ENCODE peak calls at places on chromosomes 16 and 17, in seven cellular contexts. One of them, this sample, is unnamed.

GRCh38 chr16:50450957-50451356 is 82.2 kb upstream of the BRD7 start:
- DNase-seq in M059J: no peak
- DNase-seq in C1 segment of cervical spinal cord: no peak
- DNase-seq in stimulated activated CD8-positive, alpha-beta memory T cell treated with anti-CD3 and anti-CD28 coated beads, Interleukin-12 subunit alpha, Interleukin-12 subunit beta, amount 100 ng/mL, for 4 hours: no peak
- DNase-seq in body of pancreas: no peak
- DNase-seq in activated CD4-positive, alpha-beta T cell treated with anti-CD3 and anti-CD28 coated beads for 48 hours: no peak
- DNase-seq in Peyer's patch: no peak
- DNase-seq in this sample: no peak

GRCh38 chr16:79751785-79752184 is 151.2 kb upstream of the MAF start:
- DNase-seq in M059J: no peak
- DNase-seq in C1 segment of cervical spinal cord: no peak
- DNase-seq in stimulated activated CD8-positive, alpha-beta memory T cell treated with anti-CD3 and anti-CD28 coated beads, Interleukin-12 subunit alpha, Interleukin-12 subunit beta, amount 100 ng/mL, for 4 hours: no peak
- DNase-seq in body of pancreas: peak; percentile 15
- DNase-seq in activated CD4-positive, alpha-beta T cell treated with anti-CD3 and anti-CD28 coated beads for 48 hours: no peak
- DNase-seq in Peyer's patch: no peak
- DNase-seq in this sample: peak; percentile 52

GRCh38 chr17:31251618-31252328 is 45.3 kb downstream of the OMG start:
- DNase-seq in M059J: no peak
- DNase-seq in C1 segment of cervical spinal cord: no peak
- DNase-seq in stimulated activated CD8-positive, alpha-beta memory T cell treated with anti-CD3 and anti-CD28 coated beads, Interleukin-12 subunit alpha, Interleukin-12 subunit beta, amount 100 ng/mL, for 4 hours: no peak
- DNase-seq in body of pancreas: no peak
- DNase-seq in activated CD4-positive, alpha-beta T cell treated with anti-CD3 and anti-CD28 coated beads for 48 hours: no peak
- DNase-seq in Peyer's patch: no peak
- DNase-seq in this sample: no peak

GRCh38 chr16:5036228-5037156 is 2.8 kb upstream of the NAGPA start:
- DNase-seq in M059J: no peak
- DNase-seq in C1 segment of cervical spinal cord: no peak
- DNase-seq in stimulated activated CD8-positive, alpha-beta memory T cell treated with anti-CD3 and anti-CD28 coated beads, Interleukin-12 subunit alpha, Interleukin-12 subunit beta, amount 100 ng/mL, for 4 hours: no peak
- DNase-seq in body of pancreas: no peak
- DNase-seq in activated CD4-positive, alpha-beta T cell treated with anti-CD3 and anti-CD28 coated beads for 48 hours: no peak
- DNase-seq in Peyer's patch: no peak
- DNase-seq in this sample: no peak

GRCh38 chr16:88772871-88773811 is 11.9 kb downstream of the PIEZO1 start:
- DNase-seq in M059J: peak; percentile 75
- DNase-seq in C1 segment of cervical spinal cord: no peak
- DNase-seq in stimulated activated CD8-positive, alpha-beta memory T cell treated with anti-CD3 and anti-CD28 coated beads, Interleukin-12 subunit alpha, Interleukin-12 subunit beta, amount 100 ng/mL, for 4 hours: no peak
- DNase-seq in body of pancreas: peak; percentile 48
- DNase-seq in activated CD4-positive, alpha-beta T cell treated with anti-CD3 and anti-CD28 coated beads for 48 hours: no peak
- DNase-seq in Peyer's patch: no peak
- DNase-seq in this sample: no peak

GRCh38 chr17:70405492-70406220 is 236.3 kb downstream of the KCNJ2 start:
- DNase-seq in M059J: peak; percentile 95
- DNase-seq in C1 segment of cervical spinal cord: no peak
- DNase-seq in stimulated activated CD8-positive, alpha-beta memory T cell treated with anti-CD3 and anti-CD28 coated beads, Interleukin-12 subunit alpha, Interleukin-12 subunit beta, amount 100 ng/mL, for 4 hours: no peak
- DNase-seq in body of pancreas: no peak
- DNase-seq in activated CD4-positive, alpha-beta T cell treated with anti-CD3 and anti-CD28 coated beads for 48 hours: no peak
- DNase-seq in Peyer's patch: no peak
- DNase-seq in this sample: peak; percentile 53

GRCh38 chr17:28807925-28808641 is 34.5 kb downstream of the FAM222B start:
- DNase-seq in M059J: peak; percentile 95
- DNase-seq in C1 segment of cervical spinal cord: no peak
- DNase-seq in stimulated activated CD8-positive, alpha-beta memory T cell treated with anti-CD3 and anti-CD28 coated beads, Interleukin-12 subunit alpha, Interleukin-12 subunit beta, amount 100 ng/mL, for 4 hours: no peak
- DNase-seq in body of pancreas: no peak
- DNase-seq in activated CD4-positive, alpha-beta T cell treated with anti-CD3 and anti-CD28 coated beads for 48 hours: no peak
- DNase-seq in Peyer's patch: no peak
- DNase-seq in this sample: no peak

GRCh38 chr16:2535644-2536021 is 2.2 kb upstream of the PDPK1 start:
- DNase-seq in M059J: peak; percentile 38
- DNase-seq in C1 segment of cervical spinal cord: no peak
- DNase-seq in stimulated activated CD8-positive, alpha-beta memory T cell treated with anti-CD3 and anti-CD28 coated beads, Interleukin-12 subunit alpha, Interleukin-12 subunit beta, amount 100 ng/mL, for 4 hours: no peak
- DNase-seq in body of pancreas: no peak
- DNase-seq in activated CD4-positive, alpha-beta T cell treated with anti-CD3 and anti-CD28 coated beads for 48 hours: no peak
- DNase-seq in Peyer's patch: no peak
- DNase-seq in this sample: no peak

GRCh38 chr16:54287758-54288591 is 1.4 kb upstream of the IRX3 start:
- DNase-seq in M059J: no peak
- DNase-seq in C1 segment of cervical spinal cord: no peak
- DNase-seq in stimulated activated CD8-positive, alpha-beta memory T cell treated with anti-CD3 and anti-CD28 coated beads, Interleukin-12 subunit alpha, Interleukin-12 subunit beta, amount 100 ng/mL, for 4 hours: no peak
- DNase-seq in body of pancreas: no peak
- DNase-seq in activated CD4-positive, alpha-beta T cell treated with anti-CD3 and anti-CD28 coated beads for 48 hours: no peak
- DNase-seq in Peyer's patch: no peak
- DNase-seq in this sample: no peak

GRCh38 chr17:42720996-42721583 is 23.8 kb downstream of the EZH1 start:
- DNase-seq in M059J: peak; percentile 65
- DNase-seq in C1 segment of cervical spinal cord: no peak
- DNase-seq in stimulated activated CD8-positive, alpha-beta memory T cell treated with anti-CD3 and anti-CD28 coated beads, Interleukin-12 subunit alpha, Interleukin-12 subunit beta, amount 100 ng/mL, for 4 hours: no peak
- DNase-seq in body of pancreas: peak; percentile 19
- DNase-seq in activated CD4-positive, alpha-beta T cell treated with anti-CD3 and anti-CD28 coated beads for 48 hours: peak; percentile 19
- DNase-seq in Peyer's patch: no peak
- DNase-seq in this sample: peak; percentile 86

GRCh38 chr17:75406222-75406615 is 741 bp upstream of the GRB2 start:
- DNase-seq in M059J: peak; percentile 31
- DNase-seq in C1 segment of cervical spinal cord: no peak
- DNase-seq in stimulated activated CD8-positive, alpha-beta memory T cell treated with anti-CD3 and anti-CD28 coated beads, Interleukin-12 subunit alpha, Interleukin-12 subunit beta, amount 100 ng/mL, for 4 hours: no peak
- DNase-seq in body of pancreas: no peak
- DNase-seq in activated CD4-positive, alpha-beta T cell treated with anti-CD3 and anti-CD28 coated beads for 48 hours: no peak
- DNase-seq in Peyer's patch: no peak
- DNase-seq in this sample: no peak

GRCh38 chr17:81914103-81914850 is 3.1 kb upstream of the PCYT2 start:
- DNase-seq in M059J: no peak
- DNase-seq in C1 segment of cervical spinal cord: no peak
- DNase-seq in stimulated activated CD8-positive, alpha-beta memory T cell treated with anti-CD3 and anti-CD28 coated beads, Interleukin-12 subunit alpha, Interleukin-12 subunit beta, amount 100 ng/mL, for 4 hours: no peak
- DNase-seq in body of pancreas: no peak
- DNase-seq in activated CD4-positive, alpha-beta T cell treated with anti-CD3 and anti-CD28 coated beads for 48 hours: no peak
- DNase-seq in Peyer's patch: no peak
- DNase-seq in this sample: no peak

GRCh38 chr17:59757881-59758385 is 50.5 kb downstream of the VMP1 start:
- DNase-seq in M059J: no peak
- DNase-seq in C1 segment of cervical spinal cord: no peak
- DNase-seq in stimulated activated CD8-positive, alpha-beta memory T cell treated with anti-CD3 and anti-CD28 coated beads, Interleukin-12 subunit alpha, Interleukin-12 subunit beta, amount 100 ng/mL, for 4 hours: no peak
- DNase-seq in body of pancreas: no peak
- DNase-seq in activated CD4-positive, alpha-beta T cell treated with anti-CD3 and anti-CD28 coated beads for 48 hours: no peak
- DNase-seq in Peyer's patch: no peak
- DNase-seq in this sample: no peak

GRCh38 chr17:82545071-82545462 is 25.5 kb downstream of the FOXK2 start:
- DNase-seq in M059J: no peak
- DNase-seq in C1 segment of cervical spinal cord: no peak
- DNase-seq in stimulated activated CD8-positive, alpha-beta memory T cell treated with anti-CD3 and anti-CD28 coated beads, Interleukin-12 subunit alpha, Interleukin-12 subunit beta, amount 100 ng/mL, for 4 hours: no peak
- DNase-seq in body of pancreas: no peak
- DNase-seq in activated CD4-positive, alpha-beta T cell treated with anti-CD3 and anti-CD28 coated beads for 48 hours: no peak
- DNase-seq in Peyer's patch: no peak
- DNase-seq in this sample: no peak

GRCh38 chr17:4938670-4939553 is 934 bp downstream of the SLC25A11 start:
- DNase-seq in M059J: no peak
- DNase-seq in C1 segment of cervical spinal cord: no peak
- DNase-seq in stimulated activated CD8-positive, alpha-beta memory T cell treated with anti-CD3 and anti-CD28 coated beads, Interleukin-12 subunit alpha, Interleukin-12 subunit beta, amount 100 ng/mL, for 4 hours: no peak
- DNase-seq in body of pancreas: no peak
- DNase-seq in activated CD4-positive, alpha-beta T cell treated with anti-CD3 and anti-CD28 coated beads for 48 hours: no peak
- DNase-seq in Peyer's patch: no peak
- DNase-seq in this sample: no peak

GRCh38 chr16:65069766-65070165 is 52.1 kb downstream of the CDH11 start:
- DNase-seq in M059J: peak; percentile 52
- DNase-seq in C1 segment of cervical spinal cord: no peak
- DNase-seq in stimulated activated CD8-positive, alpha-beta memory T cell treated with anti-CD3 and anti-CD28 coated beads, Interleukin-12 subunit alpha, Interleukin-12 subunit beta, amount 100 ng/mL, for 4 hours: no peak
- DNase-seq in body of pancreas: no peak
- DNase-seq in activated CD4-positive, alpha-beta T cell treated with anti-CD3 and anti-CD28 coated beads for 48 hours: no peak
- DNase-seq in Peyer's patch: no peak
- DNase-seq in this sample: no peak

GRCh38 chr16:25735645-25736044 is 43.9 kb downstream of the HS3ST4 start:
- DNase-seq in M059J: no peak
- DNase-seq in C1 segment of cervical spinal cord: no peak
- DNase-seq in stimulated activated CD8-positive, alpha-beta memory T cell treated with anti-CD3 and anti-CD28 coated beads, Interleukin-12 subunit alpha, Interleukin-12 subunit beta, amount 100 ng/mL, for 4 hours: no peak
- DNase-seq in body of pancreas: no peak
- DNase-seq in activated CD4-positive, alpha-beta T cell treated with anti-CD3 and anti-CD28 coated beads for 48 hours: no peak
- DNase-seq in Peyer's patch: no peak
- DNase-seq in this sample: no peak

GRCh38 chr16:8916541-8917225 is 34.5 kb downstream of the LITAFD start:
- DNase-seq in M059J: no peak
- DNase-seq in C1 segment of cervical spinal cord: no peak
- DNase-seq in stimulated activated CD8-positive, alpha-beta memory T cell treated with anti-CD3 and anti-CD28 coated beads, Interleukin-12 subunit alpha, Interleukin-12 subunit beta, amount 100 ng/mL, for 4 hours: no peak
- DNase-seq in body of pancreas: no peak
- DNase-seq in activated CD4-positive, alpha-beta T cell treated with anti-CD3 and anti-CD28 coated beads for 48 hours: no peak
- DNase-seq in Peyer's patch: no peak
- DNase-seq in this sample: no peak

GRCh38 chr17:68540981-68541380 is 28.8 kb downstream of the PRKAR1A start:
- DNase-seq in M059J: no peak
- DNase-seq in C1 segment of cervical spinal cord: no peak
- DNase-seq in stimulated activated CD8-positive, alpha-beta memory T cell treated with anti-CD3 and anti-CD28 coated beads, Interleukin-12 subunit alpha, Interleukin-12 subunit beta, amount 100 ng/mL, for 4 hours: no peak
- DNase-seq in body of pancreas: no peak
- DNase-seq in activated CD4-positive, alpha-beta T cell treated with anti-CD3 and anti-CD28 coated beads for 48 hours: no peak
- DNase-seq in Peyer's patch: no peak
- DNase-seq in this sample: no peak

GRCh38 chr16:12749076-12749475 is 54.6 kb downstream of the CPPED1 start:
- DNase-seq in M059J: no peak
- DNase-seq in C1 segment of cervical spinal cord: no peak
- DNase-seq in stimulated activated CD8-positive, alpha-beta memory T cell treated with anti-CD3 and anti-CD28 coated beads, Interleukin-12 subunit alpha, Interleukin-12 subunit beta, amount 100 ng/mL, for 4 hours: no peak
- DNase-seq in body of pancreas: no peak
- DNase-seq in activated CD4-positive, alpha-beta T cell treated with anti-CD3 and anti-CD28 coated beads for 48 hours: no peak
- DNase-seq in Peyer's patch: no peak
- DNase-seq in this sample: no peak

GRCh38 chr17:3920940-3921852 is 4.9 kb upstream of the P2RX1 start:
- DNase-seq in M059J: no peak
- DNase-seq in C1 segment of cervical spinal cord: no peak
- DNase-seq in stimulated activated CD8-positive, alpha-beta memory T cell treated with anti-CD3 and anti-CD28 coated beads, Interleukin-12 subunit alpha, Interleukin-12 subunit beta, amount 100 ng/mL, for 4 hours: no peak
- DNase-seq in body of pancreas: no peak
- DNase-seq in activated CD4-positive, alpha-beta T cell treated with anti-CD3 and anti-CD28 coated beads for 48 hours: no peak
- DNase-seq in Peyer's patch: no peak
- DNase-seq in this sample: no peak

GRCh38 chr17:28227278-28228108 is 91.5 kb upstream of the TMEM97 start:
- DNase-seq in M059J: peak; percentile 38
- DNase-seq in C1 segment of cervical spinal cord: no peak
- DNase-seq in stimulated activated CD8-positive, alpha-beta memory T cell treated with anti-CD3 and anti-CD28 coated beads, Interleukin-12 subunit alpha, Interleukin-12 subunit beta, amount 100 ng/mL, for 4 hours: no peak
- DNase-seq in body of pancreas: peak; percentile 93
- DNase-seq in activated CD4-positive, alpha-beta T cell treated with anti-CD3 and anti-CD28 coated beads for 48 hours: peak; percentile 51
- DNase-seq in Peyer's patch: peak; percentile 21
- DNase-seq in this sample: no peak

GRCh38 chr16:78538919-78539318 is 439.5 kb downstream of the WWOX start:
- DNase-seq in M059J: no peak
- DNase-seq in C1 segment of cervical spinal cord: no peak
- DNase-seq in stimulated activated CD8-positive, alpha-beta memory T cell treated with anti-CD3 and anti-CD28 coated beads, Interleukin-12 subunit alpha, Interleukin-12 subunit beta, amount 100 ng/mL, for 4 hours: no peak
- DNase-seq in body of pancreas: no peak
- DNase-seq in activated CD4-positive, alpha-beta T cell treated with anti-CD3 and anti-CD28 coated beads for 48 hours: no peak
- DNase-seq in Peyer's patch: no peak
- DNase-seq in this sample: no peak

GRCh38 chr17:1783834-1784611 is 22.2 kb downstream of the SERPINF1 start:
- DNase-seq in M059J: peak; percentile 36
- DNase-seq in C1 segment of cervical spinal cord: no peak
- DNase-seq in stimulated activated CD8-positive, alpha-beta memory T cell treated with anti-CD3 and anti-CD28 coated beads, Interleukin-12 subunit alpha, Interleukin-12 subunit beta, amount 100 ng/mL, for 4 hours: no peak
- DNase-seq in body of pancreas: peak; percentile 51
- DNase-seq in activated CD4-positive, alpha-beta T cell treated with anti-CD3 and anti-CD28 coated beads for 48 hours: no peak
- DNase-seq in Peyer's patch: peak; percentile 69
- DNase-seq in this sample: peak; percentile 97

GRCh38 chr17:82213251-82214011 is 789 bp upstream of the CCDC57 start:
- DNase-seq in M059J: peak; percentile 80
- DNase-seq in C1 segment of cervical spinal cord: no peak
- DNase-seq in stimulated activated CD8-positive, alpha-beta memory T cell treated with anti-CD3 and anti-CD28 coated beads, Interleukin-12 subunit alpha, Interleukin-12 subunit beta, amount 100 ng/mL, for 4 hours: peak; percentile 79
- DNase-seq in body of pancreas: no peak
- DNase-seq in activated CD4-positive, alpha-beta T cell treated with anti-CD3 and anti-CD28 coated beads for 48 hours: peak; percentile 65
- DNase-seq in Peyer's patch: peak; percentile 49
- DNase-seq in this sample: no peak

GRCh38 chr17:44862278-44862914 is 14.7 kb downstream of the HIGD1B start:
- DNase-seq in M059J: no peak
- DNase-seq in C1 segment of cervical spinal cord: no peak
- DNase-seq in stimulated activated CD8-positive, alpha-beta memory T cell treated with anti-CD3 and anti-CD28 coated beads, Interleukin-12 subunit alpha, Interleukin-12 subunit beta, amount 100 ng/mL, for 4 hours: no peak
- DNase-seq in body of pancreas: no peak
- DNase-seq in activated CD4-positive, alpha-beta T cell treated with anti-CD3 and anti-CD28 coated beads for 48 hours: no peak
- DNase-seq in Peyer's patch: no peak
- DNase-seq in this sample: no peak

GRCh38 chr17:77356109-77356689 is 215.4 kb downstream of the SEC14L1 start:
- DNase-seq in M059J: peak; percentile 65
- DNase-seq in C1 segment of cervical spinal cord: no peak
- DNase-seq in stimulated activated CD8-positive, alpha-beta memory T cell treated with anti-CD3 and anti-CD28 coated beads, Interleukin-12 subunit alpha, Interleukin-12 subunit beta, amount 100 ng/mL, for 4 hours: no peak
- DNase-seq in body of pancreas: peak; percentile 42
- DNase-seq in activated CD4-positive, alpha-beta T cell treated with anti-CD3 and anti-CD28 coated beads for 48 hours: no peak
- DNase-seq in Peyer's patch: peak; percentile 14
- DNase-seq in this sample: peak; percentile 10

GRCh38 chr17:57337390-57337789 is 81.1 kb downstream of the MSI2 start:
- DNase-seq in M059J: no peak
- DNase-seq in C1 segment of cervical spinal cord: no peak
- DNase-seq in stimulated activated CD8-positive, alpha-beta memory T cell treated with anti-CD3 and anti-CD28 coated beads, Interleukin-12 subunit alpha, Interleukin-12 subunit beta, amount 100 ng/mL, for 4 hours: no peak
- DNase-seq in body of pancreas: no peak
- DNase-seq in activated CD4-positive, alpha-beta T cell treated with anti-CD3 and anti-CD28 coated beads for 48 hours: no peak
- DNase-seq in Peyer's patch: no peak
- DNase-seq in this sample: no peak

GRCh38 chr17:45813051-45813731 is 29.1 kb downstream of the CRHR1 start:
- DNase-seq in M059J: no peak
- DNase-seq in C1 segment of cervical spinal cord: no peak
- DNase-seq in stimulated activated CD8-positive, alpha-beta memory T cell treated with anti-CD3 and anti-CD28 coated beads, Interleukin-12 subunit alpha, Interleukin-12 subunit beta, amount 100 ng/mL, for 4 hours: no peak
- DNase-seq in body of pancreas: no peak
- DNase-seq in activated CD4-positive, alpha-beta T cell treated with anti-CD3 and anti-CD28 coated beads for 48 hours: no peak
- DNase-seq in Peyer's patch: no peak
- DNase-seq in this sample: no peak

GRCh38 chr16:79097090-79097489 is 503.4 kb downstream of the MAF start:
- DNase-seq in M059J: no peak
- DNase-seq in C1 segment of cervical spinal cord: no peak
- DNase-seq in stimulated activated CD8-positive, alpha-beta memory T cell treated with anti-CD3 and anti-CD28 coated beads, Interleukin-12 subunit alpha, Interleukin-12 subunit beta, amount 100 ng/mL, for 4 hours: no peak
- DNase-seq in body of pancreas: no peak
- DNase-seq in activated CD4-positive, alpha-beta T cell treated with anti-CD3 and anti-CD28 coated beads for 48 hours: no peak
- DNase-seq in Peyer's patch: no peak
- DNase-seq in this sample: no peak

GRCh38 chr16:27650073-27650701 is 100.2 kb downstream of the KATNIP start:
- DNase-seq in M059J: no peak
- DNase-seq in C1 segment of cervical spinal cord: no peak
- DNase-seq in stimulated activated CD8-positive, alpha-beta memory T cell treated with anti-CD3 and anti-CD28 coated beads, Interleukin-12 subunit alpha, Interleukin-12 subunit beta, amount 100 ng/mL, for 4 hours: no peak
- DNase-seq in body of pancreas: no peak
- DNase-seq in activated CD4-positive, alpha-beta T cell treated with anti-CD3 and anti-CD28 coated beads for 48 hours: no peak
- DNase-seq in Peyer's patch: no peak
- DNase-seq in this sample: no peak

This sample was measured in tibial nerve.